ENCODE peak calls at places on chromosomes 5 and 9, in seven cellular contexts. D, U, A, X, T, H and M are unnamed samples.

GRCh38 chr5:127072861-127073846 is at the start of gene C5orf63:
- DNase-seq in T (peak), U (peak), D (peak), H (no peak), A (peak), X (peak), M (peak)

GRCh38 chr5:179819296-179820126 is 1.2 kb upstream of the SQSTM1 start:
- DNase-seq in U (peak), T (peak), D (no peak), H (peak), X (no peak), A (peak), M (peak)

GRCh38 chr9:107674937-107675277 is 185.3 kb upstream of the KLF4 start:
- DNase-seq in H (no peak), U (peak), A (no peak), X (no peak), T (peak), D (no peak), M (no peak)

GRCh38 chr9:93048706-93049448 is 9.6 kb upstream of the SUSD3 start:
- DNase-seq in H (no peak), A (no peak), X (no peak), U (no peak), D (no peak), T (no peak), M (no peak)

GRCh38 chr9:112753725-112754124 is 3.2 kb downstream of the SNX30 start:
- DNase-seq in T (no peak), X (no peak), U (peak), D (no peak), H (no peak), A (no peak), M (peak)

GRCh38 chr9:130023994-130024596 is 18.9 kb downstream of the FNBP1 start:
- DNase-seq in A (peak), H (no peak), D (no peak), X (no peak), T (no peak), U (no peak), M (no peak)

GRCh38 chr5:35478856-35479682 is 138.6 kb upstream of the SPEF2 start:
- DNase-seq in X (no peak), U (peak), A (no peak), H (no peak), T (no peak), D (no peak), M (no peak)

GRCh38 chr9:123871781-123872180 is 58.1 kb downstream of the DENND1A start:
- DNase-seq in H (no peak), A (no peak), U (no peak), X (no peak), T (no peak), D (no peak), M (no peak)

GRCh38 chr5:139743804-139744203 is 51.8 kb upstream of the PSD2 start:
- DNase-seq in H (no peak), X (no peak), T (no peak), U (no peak), A (no peak), D (no peak), M (no peak)

GRCh38 chr5:172550996-172551395 is 90.1 kb upstream of the NEURL1B start:
- DNase-seq in X (no peak), T (no peak), A (no peak), D (no peak), U (no peak), H (no peak), M (no peak)